ENCODE peak calls at places on chromosomes 4 and X, in six cellular contexts. One of them, this sample, is unnamed.

GRCh38 chr4:158644341-158644740 is 27.3 kb downstream of the C4orf46 start:
- DNase-seq in uterus: no peak
- DNase-seq in cardiac fibroblast: no peak
- DNase-seq in upper lobe of right lung: no peak
- DNase-seq in fibroblast of pulmonary artery: no peak
- DNase-seq in sigmoid colon: no peak
- DNase-seq in this sample: no peak

GRCh38 chrX:125203737-125204578 is 115.7 kb upstream of the TEX13C start:
- DNase-seq in uterus: peak
- DNase-seq in cardiac fibroblast: no peak
- DNase-seq in upper lobe of right lung: peak
- DNase-seq in fibroblast of pulmonary artery: no peak
- DNase-seq in sigmoid colon: no peak
- DNase-seq in this sample: peak

GRCh38 chr4:32268949-32269348 is 1548.8 kb downstream of the PCDH7 start:
- DNase-seq in uterus: no peak
- DNase-seq in cardiac fibroblast: peak
- DNase-seq in upper lobe of right lung: no peak
- DNase-seq in fibroblast of pulmonary artery: peak
- DNase-seq in sigmoid colon: no peak
- DNase-seq in this sample: peak

GRCh38 chr4:156924774-156925173 is 46.8 kb downstream of the PDGFC start:
- DNase-seq in uterus: no peak
- DNase-seq in cardiac fibroblast: peak
- DNase-seq in upper lobe of right lung: no peak
- DNase-seq in fibroblast of pulmonary artery: no peak
- DNase-seq in sigmoid colon: no peak
- DNase-seq in this sample: no peak

GRCh38 chrX:115030635-115031034 is 13.2 kb upstream of the IL13RA2 start:
- DNase-seq in uterus: no peak
- DNase-seq in cardiac fibroblast: no peak
- DNase-seq in upper lobe of right lung: no peak
- DNase-seq in fibroblast of pulmonary artery: no peak
- DNase-seq in sigmoid colon: no peak
- DNase-seq in this sample: no peak

GRCh38 chr4:179145746-179146530 is 1703.7 kb upstream of the AGA start:
- DNase-seq in uterus: no peak
- DNase-seq in cardiac fibroblast: no peak
- DNase-seq in upper lobe of right lung: no peak
- DNase-seq in fibroblast of pulmonary artery: no peak
- DNase-seq in sigmoid colon: no peak
- DNase-seq in this sample: peak

GRCh38 chrX:36867143-36867542 is 141.0 kb upstream of the FAM47C start:
- DNase-seq in uterus: no peak
- DNase-seq in cardiac fibroblast: peak
- DNase-seq in upper lobe of right lung: no peak
- DNase-seq in fibroblast of pulmonary artery: peak
- DNase-seq in sigmoid colon: no peak
- DNase-seq in this sample: peak

GRCh38 chr4:105895324-105895608 is at the start of gene NPNT:
- DNase-seq in uterus: no peak
- DNase-seq in cardiac fibroblast: no peak
- DNase-seq in upper lobe of right lung: no peak
- DNase-seq in fibroblast of pulmonary artery: no peak
- DNase-seq in sigmoid colon: no peak
- DNase-seq in this sample: no peak

GRCh38 chr4:164482092-164482404 is 271.9 kb upstream of the SMIM31 start:
- DNase-seq in uterus: no peak
- DNase-seq in cardiac fibroblast: no peak
- DNase-seq in upper lobe of right lung: no peak
- DNase-seq in fibroblast of pulmonary artery: no peak
- DNase-seq in sigmoid colon: no peak
- DNase-seq in this sample: no peak

GRCh38 chr4:4625488-4625887 is 83.6 kb upstream of the STX18 start:
- DNase-seq in uterus: no peak
- DNase-seq in cardiac fibroblast: peak
- DNase-seq in upper lobe of right lung: no peak
- DNase-seq in fibroblast of pulmonary artery: peak
- DNase-seq in sigmoid colon: no peak
- DNase-seq in this sample: peak

GRCh38 chrX:154750301-154751120 is at the start of gene GAB3:
- DNase-seq in uterus: no peak
- DNase-seq in cardiac fibroblast: peak
- DNase-seq in upper lobe of right lung: peak
- DNase-seq in fibroblast of pulmonary artery: peak
- DNase-seq in sigmoid colon: no peak
- DNase-seq in this sample: peak

GRCh38 chr4:30746735-30747134 is 26.6 kb downstream of the PCDH7 start:
- DNase-seq in uterus: no peak
- DNase-seq in cardiac fibroblast: no peak
- DNase-seq in upper lobe of right lung: no peak
- DNase-seq in fibroblast of pulmonary artery: no peak
- DNase-seq in sigmoid colon: no peak
- DNase-seq in this sample: no peak

GRCh38 chr4:165461176-165461835 is 82.5 kb downstream of the CPE start:
- DNase-seq in uterus: peak
- DNase-seq in cardiac fibroblast: peak
- DNase-seq in upper lobe of right lung: no peak
- DNase-seq in fibroblast of pulmonary artery: peak
- DNase-seq in sigmoid colon: no peak
- DNase-seq in this sample: peak

GRCh38 chr4:133188433-133189175 is 39.5 kb downstream of the PCDH10 start:
- DNase-seq in uterus: no peak
- DNase-seq in cardiac fibroblast: no peak
- DNase-seq in upper lobe of right lung: no peak
- DNase-seq in fibroblast of pulmonary artery: no peak
- DNase-seq in sigmoid colon: no peak
- DNase-seq in this sample: peak

GRCh38 chrX:56764975-56765791 is 36.1 kb downstream of the NBDY start:
- DNase-seq in uterus: no peak
- DNase-seq in cardiac fibroblast: no peak
- DNase-seq in upper lobe of right lung: peak
- DNase-seq in fibroblast of pulmonary artery: no peak
- DNase-seq in sigmoid colon: peak
- DNase-seq in this sample: no peak

GRCh38 chr4:79367111-79367510 is 40.9 kb downstream of the GK2 start:
- DNase-seq in uterus: no peak
- DNase-seq in cardiac fibroblast: no peak
- DNase-seq in upper lobe of right lung: no peak
- DNase-seq in fibroblast of pulmonary artery: no peak
- DNase-seq in sigmoid colon: no peak
- DNase-seq in this sample: no peak

GRCh38 chrX:15946783-15947550 is 92.4 kb upstream of the AP1S2 start:
- DNase-seq in uterus: no peak
- DNase-seq in cardiac fibroblast: peak
- DNase-seq in upper lobe of right lung: no peak
- DNase-seq in fibroblast of pulmonary artery: peak
- DNase-seq in sigmoid colon: no peak
- DNase-seq in this sample: peak

GRCh38 chr4:184292877-184293276 is 75.2 kb upstream of the ENPP6 start:
- DNase-seq in uterus: no peak
- DNase-seq in cardiac fibroblast: no peak
- DNase-seq in upper lobe of right lung: no peak
- DNase-seq in fibroblast of pulmonary artery: no peak
- DNase-seq in sigmoid colon: no peak
- DNase-seq in this sample: no peak

GRCh38 chrX:152878976-152879755 is 18.7 kb upstream of the ZNF185 start:
- DNase-seq in uterus: no peak
- DNase-seq in cardiac fibroblast: no peak
- DNase-seq in upper lobe of right lung: no peak
- DNase-seq in fibroblast of pulmonary artery: no peak
- DNase-seq in sigmoid colon: no peak
- DNase-seq in this sample: no peak

DNA sequence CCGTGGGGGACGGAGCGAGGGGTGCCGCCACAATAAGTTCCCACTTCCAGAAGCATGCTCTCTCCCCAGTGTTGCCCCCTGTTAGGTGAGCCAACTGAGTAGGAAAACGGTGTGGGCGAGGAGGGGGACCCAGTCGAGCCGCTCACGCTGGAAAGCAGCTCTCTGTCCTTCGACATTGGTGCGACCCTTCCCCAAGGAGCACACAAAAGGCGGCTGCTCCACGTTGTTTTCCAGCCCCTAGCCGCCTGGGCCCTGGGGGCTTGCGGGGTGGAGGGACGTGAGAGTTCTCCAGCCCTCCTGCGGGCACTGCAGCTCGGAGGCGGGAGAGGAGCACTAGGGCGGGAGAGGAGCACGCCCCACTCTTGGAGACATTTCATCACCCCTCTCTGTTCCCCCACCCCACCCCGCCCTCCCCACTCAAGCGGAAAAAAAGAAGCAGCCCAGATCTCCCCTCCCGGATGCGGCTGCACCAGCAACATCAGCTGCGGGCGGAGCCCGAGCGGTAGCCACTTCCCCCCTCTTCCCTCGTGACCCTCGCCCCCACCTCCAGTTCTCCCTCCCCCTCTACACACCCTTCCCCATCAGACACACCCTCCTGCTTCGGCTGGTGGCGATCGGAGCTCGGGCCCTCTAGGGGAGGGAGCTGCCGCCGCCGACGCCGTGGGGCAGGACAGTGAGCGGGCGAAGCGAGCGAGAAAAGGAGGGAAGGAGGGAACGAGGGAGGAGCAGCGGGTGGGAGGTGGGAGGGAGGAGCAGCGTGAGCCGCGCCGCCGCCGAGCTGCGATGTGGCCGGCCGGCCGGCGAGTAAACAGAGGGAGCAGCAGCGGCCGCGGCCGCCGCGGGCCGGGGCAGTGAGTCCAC is at the start of gene DOCK11:
- DNase-seq in uterus: peak
- DNase-seq in cardiac fibroblast: peak
- DNase-seq in upper lobe of right lung: peak
- DNase-seq in fibroblast of pulmonary artery: peak
- DNase-seq in sigmoid colon: peak
- DNase-seq in this sample: peak
- H3K4me3 ChIP-seq in uterus: peak
- H3K4me3 ChIP-seq in cardiac fibroblast: peak
- H3K4me3 ChIP-seq in upper lobe of right lung: peak
- H3K4me3 ChIP-seq in fibroblast of pulmonary artery: peak
- H3K4me3 ChIP-seq in sigmoid colon: peak
- H3K4me3 ChIP-seq in this sample: peak

DNA sequence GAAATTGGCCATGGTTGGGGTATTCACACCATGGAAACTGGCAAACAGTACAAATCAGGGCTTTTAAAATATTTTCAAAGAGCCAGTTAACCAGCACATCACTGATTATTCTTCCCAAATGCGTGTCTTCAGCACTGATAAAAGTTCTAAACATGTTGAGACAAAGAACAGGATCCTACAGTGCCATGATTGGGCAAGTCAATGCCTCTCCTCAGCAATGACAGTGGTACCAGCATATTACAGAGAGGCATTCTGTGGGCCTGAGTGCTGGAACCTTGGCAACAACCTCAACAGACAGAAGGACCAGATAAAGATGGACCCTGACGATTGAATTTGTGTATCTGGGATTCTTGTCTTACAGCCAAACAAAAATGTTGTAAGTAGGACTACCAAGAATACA is 108.9 kb downstream of the EFHC2 start:
- DNase-seq in uterus: no peak
- DNase-seq in cardiac fibroblast: no peak
- DNase-seq in upper lobe of right lung: no peak
- DNase-seq in fibroblast of pulmonary artery: no peak
- DNase-seq in sigmoid colon: no peak
- DNase-seq in this sample: no peak
- H3K4me3 ChIP-seq in uterus: no peak
- H3K4me3 ChIP-seq in cardiac fibroblast: no peak
- H3K4me3 ChIP-seq in upper lobe of right lung: no peak
- H3K4me3 ChIP-seq in fibroblast of pulmonary artery: no peak
- H3K4me3 ChIP-seq in sigmoid colon: no peak
- H3K4me3 ChIP-seq in this sample: no peak

GRCh38 chrX:48523682-48524081 is 2.1 kb downstream of the EBP start:
- DNase-seq in uterus: no peak
- DNase-seq in cardiac fibroblast: no peak
- DNase-seq in upper lobe of right lung: no peak
- DNase-seq in fibroblast of pulmonary artery: no peak
- DNase-seq in sigmoid colon: peak
- DNase-seq in this sample: no peak

GRCh38 chrX:48522291-48522690 is 683 bp downstream of the EBP start:
- DNase-seq in uterus: no peak
- DNase-seq in cardiac fibroblast: no peak
- DNase-seq in upper lobe of right lung: no peak
- DNase-seq in fibroblast of pulmonary artery: no peak
- DNase-seq in sigmoid colon: peak
- DNase-seq in this sample: no peak

GRCh38 chrX:48520455-48520854 is 1.2 kb upstream of the EBP start:
- DNase-seq in uterus: no peak
- DNase-seq in cardiac fibroblast: no peak
- DNase-seq in upper lobe of right lung: no peak
- DNase-seq in fibroblast of pulmonary artery: no peak
- DNase-seq in sigmoid colon: no peak
- DNase-seq in this sample: no peak

GRCh38 chrX:48521353-48522243 is at the start of gene EBP:
- DNase-seq in uterus: peak
- DNase-seq in cardiac fibroblast: peak
- DNase-seq in upper lobe of right lung: peak
- DNase-seq in fibroblast of pulmonary artery: peak
- DNase-seq in sigmoid colon: peak
- DNase-seq in this sample: peak

DNA sequence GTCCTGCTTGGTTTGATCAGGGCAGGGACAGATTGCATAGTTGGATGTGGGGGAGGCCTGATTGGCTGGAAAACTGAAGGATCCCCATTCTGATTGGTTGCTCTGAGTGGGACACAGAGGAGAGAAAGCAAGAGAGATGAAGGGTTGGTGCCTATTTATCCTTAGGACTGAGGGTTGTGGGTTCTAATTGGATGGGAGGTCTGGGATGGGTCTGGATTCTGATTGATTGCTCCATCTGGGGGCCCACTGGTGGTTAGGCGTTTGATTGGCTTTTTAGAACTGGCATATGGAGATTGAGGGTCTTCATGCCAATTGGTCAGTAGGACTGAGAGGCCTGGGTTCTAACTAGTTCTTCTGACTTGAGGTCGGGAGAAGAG is 644 bp upstream of the EBP start:
- DNase-seq in uterus: no peak
- DNase-seq in cardiac fibroblast: no peak
- DNase-seq in upper lobe of right lung: no peak
- DNase-seq in fibroblast of pulmonary artery: no peak
- DNase-seq in sigmoid colon: no peak
- DNase-seq in this sample: no peak
- H3K4me3 ChIP-seq in uterus: no peak
- H3K4me3 ChIP-seq in cardiac fibroblast: no peak
- H3K4me3 ChIP-seq in upper lobe of right lung: peak
- H3K4me3 ChIP-seq in fibroblast of pulmonary artery: peak
- H3K4me3 ChIP-seq in sigmoid colon: peak
- H3K4me3 ChIP-seq in this sample: no peak

GRCh38 chr4:139736257-139736626 is 70.6 kb downstream of the MGST2 start:
- DNase-seq in uterus: no peak
- DNase-seq in cardiac fibroblast: no peak
- DNase-seq in upper lobe of right lung: no peak
- DNase-seq in fibroblast of pulmonary artery: no peak
- DNase-seq in sigmoid colon: peak
- DNase-seq in this sample: no peak

GRCh38 chr4:139732991-139733555 is 67.5 kb downstream of the MGST2 start:
- DNase-seq in uterus: no peak
- DNase-seq in cardiac fibroblast: peak
- DNase-seq in upper lobe of right lung: no peak
- DNase-seq in fibroblast of pulmonary artery: no peak
- DNase-seq in sigmoid colon: peak
- DNase-seq in this sample: no peak

GRCh38 chr4:139735381-139736256 is 70.0 kb downstream of the MGST2 start:
- DNase-seq in uterus: peak
- DNase-seq in cardiac fibroblast: peak
- DNase-seq in upper lobe of right lung: peak
- DNase-seq in fibroblast of pulmonary artery: no peak
- DNase-seq in sigmoid colon: peak
- DNase-seq in this sample: peak

GRCh38 chr4:139734875-139735380 is 69.3 kb downstream of the MGST2 start:
- DNase-seq in uterus: peak
- DNase-seq in cardiac fibroblast: peak
- DNase-seq in upper lobe of right lung: peak
- DNase-seq in fibroblast of pulmonary artery: peak
- DNase-seq in sigmoid colon: peak
- DNase-seq in this sample: peak

GRCh38 chr4:139734201-139734874 is 68.7 kb downstream of the MGST2 start:
- DNase-seq in uterus: peak
- DNase-seq in cardiac fibroblast: peak
- DNase-seq in upper lobe of right lung: no peak
- DNase-seq in fibroblast of pulmonary artery: peak
- DNase-seq in sigmoid colon: peak
- DNase-seq in this sample: peak
- H3K4me3 ChIP-seq in uterus: peak
- H3K4me3 ChIP-seq in cardiac fibroblast: peak
- H3K4me3 ChIP-seq in upper lobe of right lung: peak
- H3K4me3 ChIP-seq in fibroblast of pulmonary artery: peak
- H3K4me3 ChIP-seq in sigmoid colon: peak
- H3K4me3 ChIP-seq in this sample: peak